ENCODE peak calls at places on chromosomes 6 and 20, in six cellular contexts. I, E, R, B, G and Y are unnamed samples.

GRCh38 chr6:119566546-119567263 is 217.1 kb upstream of the MAN1A1 start:
- DNase-seq in B (no peak), G (no peak), R (no peak), E (no peak), I (no peak), Y (no peak)

GRCh38 chr6:135187372-135187771 is 6.3 kb downstream of the MYB start:
- DNase-seq in E (no peak), R (no peak), I (no peak), B (no peak), G (no peak), Y (no peak)

GRCh38 chr6:66328181-66328580 is 621.2 kb upstream of the EYS start:
- DNase-seq in E (no peak), R (no peak), I (no peak), G (no peak), B (no peak), Y (no peak)

GRCh38 chr20:62742979-62743776 is 34.5 kb downstream of the NTSR1 start:
- DNase-seq in B (no peak), E (no peak), G (peak), I (peak), R (no peak), Y (no peak)

GRCh38 chr6:163319609-163320366 is 94.7 kb upstream of the QKI start:
- DNase-seq in E (no peak), R (no peak), B (no peak), G (no peak), I (no peak), Y (no peak)

GRCh38 chr6:3438190-3439167 is 18.4 kb downstream of the SLC22A23 start:
- DNase-seq in G (no peak), B (no peak), R (peak), E (peak), I (no peak), Y (no peak)

GRCh38 chr6:166289181-166290061 is 18.8 kb downstream of the PRR18 start:
- DNase-seq in R (no peak), B (no peak), E (no peak), G (no peak), I (no peak), Y (no peak)

GRCh38 chr6:108002365-108003221 is 44.6 kb upstream of the SEC63 start:
- DNase-seq in E (peak), R (peak), B (peak), I (no peak), G (no peak), Y (no peak)

GRCh38 chr6:4459032-4459431 is 317.2 kb upstream of the CDYL start:
- DNase-seq in B (no peak), R (peak), G (no peak), I (no peak), E (peak), Y (no peak)

GRCh38 chr6:43856005-43856765 is 86.2 kb downstream of the VEGFA start:
- DNase-seq in R (peak), I (no peak), B (no peak), G (no peak), E (peak), Y (no peak)

GRCh38 chr6:133623065-133623464 is 265.8 kb upstream of the TCF21 start:
- DNase-seq in R (peak), E (no peak), I (no peak), G (peak), B (no peak), Y (no peak)

GRCh38 chr20:36344517-36345132 is 38.5 kb downstream of the DLGAP4 start:
- DNase-seq in G (peak), R (peak), E (peak), B (no peak), I (no peak), Y (no peak)

GRCh38 chr6:13431861-13432465 is 55.4 kb downstream of the GFOD1 start:
- DNase-seq in I (no peak), R (peak), B (no peak), G (no peak), E (peak), Y (no peak)

GRCh38 chr6:23713211-23713610 is 412.8 kb upstream of the NRSN1 start:
- DNase-seq in E (no peak), I (no peak), G (no peak), B (no peak), R (no peak), Y (no peak)

GRCh38 chr20:17648782-17649730 is 33.0 kb downstream of the RRBP1 start:
- DNase-seq in I (peak), R (no peak), G (peak), E (peak), B (no peak), Y (no peak)

GRCh38 chr6:109686566-109686965 is 4.4 kb downstream of the AK9 start:
- DNase-seq in G (no peak), I (no peak), R (peak), E (no peak), B (peak), Y (no peak)

GRCh38 chr6:113632220-113632864 is 224.8 kb upstream of the MARCKS start:
- DNase-seq in G (no peak), B (no peak), I (no peak), E (peak), R (peak), Y (no peak)

GRCh38 chr6:140185991-140186390 is 811.5 kb upstream of the CITED2 start:
- DNase-seq in B (no peak), I (no peak), G (no peak), R (no peak), E (no peak), Y (no peak)

GRCh38 chr6:2185056-2185455 is 60.3 kb downstream of the GMDS start:
- DNase-seq in G (no peak), I (no peak), B (no peak), E (no peak), R (peak), Y (no peak)